ENCODE peak calls at places on chromosomes 12 and 14, in six cellular contexts. B is psoas muscle, I is heart right ventricle, K is neural crest cell, G is activated B cell treated with CpG ODN at 0.5 μM for 24 hours, T is NB4. V is an unnamed sample.

GRCh38 chr12:68804654-68805591 is 3.1 kb upstream of the MDM2 start:
- DNase-seq in I (no peak), B (no peak), K (no peak), G (no peak), T (no peak), V (no peak)

GRCh38 chr12:76820888-76821482 is 57.1 kb downstream of the ZDHHC17 start:
- DNase-seq in I (no peak), B (no peak), G (no peak), T (peak; percentile 25), K (peak; percentile 7), V (peak; percentile 26)

GRCh38 chr12:67750528-67751183 is 102.1 kb downstream of the DYRK2 start:
- DNase-seq in G (no peak), B (no peak), K (no peak), T (no peak), I (no peak), V (peak; percentile 24)

GRCh38 chr14:51780741-51781140 is 79.7 kb upstream of the GNG2 start:
- DNase-seq in K (no peak), I (no peak), G (no peak), B (no peak), T (peak; percentile 15), V (peak; percentile 34)

GRCh38 chr14:105890474-105891220 is 364.3 kb downstream of the TMEM121 start:
- DNase-seq in G (no peak), T (no peak), B (no peak), K (no peak), I (peak; percentile 6), V (no peak)

GRCh38 chr14:80959448-80960006 is 4.1 kb downstream of the TSHR start:
- DNase-seq in K (no peak), I (no peak), T (peak; percentile 15), G (peak; percentile 19), B (no peak), V (no peak)

GRCh38 chr12:66836623-66837310 is 157.9 kb upstream of the GRIP1 start:
- DNase-seq in G (no peak), K (no peak), I (no peak), B (no peak), T (no peak), V (no peak)

GRCh38 chr12:14525964-14526363 is 41.7 kb downstream of the PLBD1 start:
- DNase-seq in B (no peak), K (no peak), I (no peak), T (no peak), G (no peak), V (no peak)

GRCh38 chr14:74955229-74955999 is at the start of gene PGF:
- DNase-seq in K (peak; percentile 51), B (peak; percentile 85), G (peak; percentile 50), T (peak; percentile 38), I (peak; percentile 81), V (no peak)

GRCh38 chr12:56836317-56836716 is 73.2 kb downstream of the HSD17B6 start:
- DNase-seq in B (no peak), I (no peak), T (peak; percentile 19), G (no peak), K (no peak), V (peak; percentile 70)

DNA sequence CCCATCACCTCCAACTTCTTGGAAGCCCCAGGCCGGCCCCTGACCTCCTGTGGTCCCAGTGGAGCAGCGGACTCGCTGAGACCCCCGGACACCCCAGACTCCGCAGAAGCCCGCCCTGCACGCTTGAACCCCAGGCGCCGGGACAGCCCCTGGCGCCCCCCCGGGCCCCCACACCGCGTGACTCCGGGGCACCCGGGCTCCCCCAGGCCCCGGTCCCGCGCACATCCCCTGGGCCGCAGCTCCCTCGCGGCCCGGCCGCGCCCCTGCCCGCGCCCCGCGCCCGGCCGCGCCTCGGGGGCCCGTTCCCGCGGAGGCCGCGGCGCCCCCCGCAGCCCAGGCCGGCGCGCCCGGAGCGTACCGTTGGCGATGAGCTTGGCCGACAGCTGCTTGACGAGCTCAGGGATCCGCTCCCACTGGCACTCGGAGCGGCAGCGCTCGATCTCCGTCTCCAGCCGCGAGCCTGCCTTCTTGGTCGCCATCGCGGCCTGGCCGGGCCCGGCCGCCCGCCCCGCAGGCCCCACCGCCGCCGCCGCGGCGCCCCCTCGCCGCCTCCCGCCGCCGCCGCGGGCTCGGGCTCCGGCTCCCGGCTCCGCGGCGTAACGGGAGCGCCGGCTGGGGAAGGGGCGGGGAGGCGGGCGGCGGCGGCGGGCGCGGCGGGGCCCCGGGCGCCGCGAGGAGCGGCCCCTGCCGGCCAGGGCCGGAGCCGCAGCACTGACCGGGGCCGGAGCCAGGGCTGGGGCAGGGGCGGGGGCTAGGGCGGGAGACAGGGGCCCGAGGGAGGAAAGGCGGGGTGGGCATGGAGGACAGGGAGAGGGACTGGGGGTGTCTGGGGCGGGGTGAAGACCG is at the start of gene TTC7B:
- DNase-seq in K (peak; percentile 42), B (peak; percentile 78), G (peak; percentile 50), I (peak; percentile 65), T (peak; percentile 58), V (no peak)
- TF ChIP-seq CTCF in K (peak; percentile 37), B (peak; percentile 35), G (no peak), I (peak; percentile 5), T (no peak), V (no peak)

GRCh38 chr12:47164730-47165439 is 85.1 kb upstream of the AMIGO2 start:
- DNase-seq in G (no peak), T (no peak), I (no peak), K (no peak), B (no peak), V (peak; percentile 43)
- TF ChIP-seq CTCF in G (no peak), T (no peak), I (no peak), K (peak; percentile 15), B (no peak), V (peak; percentile 53)

GRCh38 chr14:37150414-37150813 is 22.0 kb downstream of the SLC25A21 start:
- DNase-seq in T (peak; percentile 57), G (no peak), B (no peak), K (no peak), I (no peak), V (peak; percentile 56)
- TF ChIP-seq CTCF in T (peak; percentile 36), G (no peak), B (peak; percentile 65), K (peak; percentile 89), I (no peak), V (peak; percentile 90)

DNA sequence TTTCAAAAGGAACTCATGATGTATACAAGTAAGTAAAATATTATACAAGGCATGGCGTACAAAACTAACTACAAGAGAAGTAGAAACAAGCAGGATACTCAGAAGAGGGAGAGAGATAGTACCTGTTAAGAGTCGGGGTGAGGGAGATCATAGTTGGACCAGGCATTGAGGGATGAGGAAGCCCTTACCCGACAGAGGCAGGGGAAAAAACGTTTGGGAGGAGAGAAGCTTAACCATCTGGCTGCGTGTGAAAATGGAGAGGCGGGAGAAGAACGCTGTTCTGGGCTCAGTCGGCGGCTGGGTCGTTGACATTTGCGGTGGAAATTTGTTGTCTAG is 575 bp upstream of the FMNL3 start:
- DNase-seq in K (no peak), G (no peak), B (no peak), I (no peak), T (no peak), V (no peak)
- TF ChIP-seq CTCF in K (no peak), G (no peak), B (no peak), I (no peak), T (no peak), V (peak; percentile 64)